ENCODE peak calls at places on chromosomes 7 and 10, in six cellular contexts. T is dorsolateral prefrontal cortex, D is IMR-90, O is mesenchymal stem cell, M is upper lobe of right lung, B is GM23338. F is an unnamed sample. For H3K27me3, the result is how much of the 10 kb centered on the place peaks cover.

GRCh38 chr10:112467541-112468075 is 20.6 kb downstream of the VTI1A start:
- DNase-seq in T (no peak), D (peak), O (no peak), M (no peak), B (no peak), F (no peak)

GRCh38 chr7:103573479-103574058 is 127.6 kb upstream of the SLC26A5 start:
- DNase-seq in T (no peak), D (peak), O (peak), M (no peak), B (peak), F (no peak)

GRCh38 chr7:92830532-92831110 is 5.8 kb downstream of the CDK6 start:
- DNase-seq in T (no peak), D (peak), O (peak), M (no peak), B (no peak), F (no peak)

GRCh38 chr7:105975770-105976428 is 12.8 kb downstream of the CDHR3 start:
- DNase-seq in T (no peak), D (peak), O (peak), M (no peak), B (no peak), F (no peak)

GRCh38 chr7:106721816-106722785 is 61.1 kb upstream of the CCDC71L start:
- DNase-seq in T (no peak), D (peak), O (peak), M (no peak), B (no peak), F (no peak)

GRCh38 chr10:98833550-98833949 is 386.8 kb upstream of the HPS1 start:
- DNase-seq in T (no peak), D (no peak), O (no peak), M (no peak), B (peak), F (no peak)

GRCh38 chr10:116892873-116893685 is 43.8 kb downstream of the ENO4 start:
- DNase-seq in T (no peak), D (no peak), O (peak), M (no peak), B (no peak), F (no peak)

GRCh38 chr7:158836692-158837091 is 7.4 kb upstream of the ESYT2 start:
- DNase-seq in T (no peak), D (no peak), O (no peak), M (no peak), B (no peak), F (no peak)

GRCh38 chr10:27542812-27543211 is 38.7 kb downstream of the RAB18 start:
- DNase-seq in T (no peak), D (peak), O (peak), M (no peak), B (no peak), F (no peak)

GRCh38 chr7:123864438-123864837 is 19.5 kb downstream of the HYAL4 start:
- DNase-seq in T (no peak), D (no peak), O (no peak), M (no peak), B (no peak), F (no peak)

GRCh38 chr10:68861253-68861652 is 33.9 kb downstream of the STOX1 start:
- DNase-seq in T (no peak), D (no peak), O (no peak), M (no peak), B (peak), F (no peak)

GRCh38 chr10:133351408-133352318 is 4.5 kb downstream of the PRAP1 start:
- DNase-seq in T (no peak), D (no peak), O (no peak), M (no peak), B (peak), F (peak)

GRCh38 chr7:31938650-31939049 is 131.6 kb downstream of the PDE1C start:
- DNase-seq in T (no peak), D (peak), O (no peak), M (no peak), B (peak), F (no peak)

GRCh38 chr10:121702351-121703320 is 104.4 kb upstream of the FGFR2 start:
- DNase-seq in T (no peak), D (peak), O (no peak), M (no peak), B (no peak), F (no peak)

GRCh38 chr10:44132361-44133289 is 252.3 kb downstream of the CXCL12 start:
- DNase-seq in T (no peak), D (no peak), O (no peak), M (no peak), B (no peak), F (peak)

GRCh38 chr10:18400911-18401260 is 250.5 kb downstream of the NSUN6 start:
- DNase-seq in T (peak), D (no peak), O (no peak), M (no peak), B (peak), F (no peak)

GRCh38 chr7:17679427-17679826 is 260.9 kb downstream of the SNX13 start:
- DNase-seq in T (no peak), D (no peak), O (peak), M (no peak), B (peak), F (peak)

GRCh38 chr10:105585215-105585614 is 944.1 kb downstream of the SORCS3 start:
- DNase-seq in T (no peak), D (no peak), O (no peak), M (no peak), B (no peak), F (no peak)

GRCh38 chr10:30000802-30001571 is 58.4 kb downstream of the JCAD start:
- DNase-seq in T (no peak), D (peak), O (peak), M (no peak), B (no peak), F (peak)

DNA sequence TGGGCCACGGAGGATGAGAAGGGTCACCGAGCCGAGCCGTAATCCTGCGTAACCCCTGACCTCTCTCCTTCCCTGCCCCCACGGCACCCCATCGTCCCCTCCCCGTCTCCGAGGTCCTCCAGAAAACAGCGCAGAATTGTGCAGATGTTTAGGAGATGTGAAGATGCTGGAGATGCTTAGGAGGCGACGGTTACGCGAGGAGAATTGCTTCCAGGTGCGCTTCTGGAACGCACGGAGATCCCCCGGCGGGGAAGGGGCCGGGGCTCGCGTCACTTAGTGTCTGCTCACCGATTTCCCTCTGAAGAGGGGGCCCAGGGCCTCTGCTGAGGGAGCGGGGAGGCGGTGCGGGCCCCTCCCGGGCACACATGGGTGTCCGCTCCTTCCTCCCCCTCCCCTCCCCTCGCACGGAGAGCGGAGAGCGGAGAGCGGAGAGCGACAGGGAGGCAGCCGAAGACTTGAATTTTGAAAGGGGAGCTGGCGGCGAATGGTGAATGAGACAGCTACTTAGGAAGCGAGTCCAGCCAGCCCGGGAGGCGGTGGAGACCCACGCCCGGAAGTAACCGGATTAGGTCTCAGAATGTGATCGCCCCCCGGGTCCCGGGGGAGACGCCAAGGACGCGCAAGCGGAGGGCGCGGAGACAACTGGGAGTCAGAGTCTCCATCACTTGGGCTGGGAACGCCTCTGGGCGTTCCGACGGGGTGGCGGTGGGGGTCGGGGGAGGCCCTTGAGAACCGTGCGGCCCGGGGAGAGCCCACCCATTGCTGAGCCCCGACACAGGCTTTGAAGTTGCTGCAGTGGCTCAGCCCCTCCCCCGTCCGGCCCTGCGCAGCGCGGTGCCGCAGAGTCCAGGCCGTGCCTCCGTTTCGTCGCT is 8.7 kb upstream of the EN2 start:
- DNase-seq in T (no peak), D (no peak), O (no peak), M (peak), B (peak), F (no peak)
- H3K27me3 ChIP-seq in T (half or more), D (half or more), O (half or more), M (half or more), B (half or more), F (half or more)

GRCh38 chr7:156999611-157000046 is 10.8 kb downstream of the MNX1 start:
- DNase-seq in T (no peak), D (no peak), O (no peak), M (peak), B (peak), F (no peak)
- H3K4me3 ChIP-seq in T (no peak), D (no peak), O (no peak), M (peak), B (peak), F (peak)

GRCh38 chr7:113083132-113083833 is 3.3 kb downstream of the GPR85 start:
- DNase-seq in T (no peak), D (no peak), O (no peak), M (no peak), B (peak), F (no peak)

GRCh38 chr7:113086431-113086888 is at the start of gene GPR85:
- DNase-seq in T (peak), D (peak), O (peak), M (peak), B (peak), F (peak)

GRCh38 chr7:113085781-113086390 is 741 bp downstream of the GPR85 start:
- DNase-seq in T (peak), D (peak), O (peak), M (no peak), B (peak), F (no peak)

GRCh38 chr7:113084499-113085172 is 2.0 kb downstream of the GPR85 start:
- DNase-seq in T (no peak), D (no peak), O (no peak), M (no peak), B (no peak), F (no peak)

GRCh38 chr7:113083834-113084498 is 2.7 kb downstream of the GPR85 start:
- DNase-seq in T (peak), D (no peak), O (no peak), M (no peak), B (no peak), F (no peak)
- H3K27me3 ChIP-seq in T (under half), D (under half), O (under half), M (under half), B (half or more), F (under half)

GRCh38 chr10:65033957-65034356 is 1512.8 kb downstream of the REEP3 start:
- DNase-seq in T (no peak), D (no peak), O (no peak), M (no peak), B (no peak), F (no peak)
- H3K4me3 ChIP-seq in T (no peak), D (no peak), O (no peak), M (no peak), B (no peak), F (no peak)

GRCh38 chr7:421056-421991 is 98.3 kb downstream of the PDGFA start:
- DNase-seq in T (peak), D (no peak), O (no peak), M (peak), B (peak), F (no peak)
- H3K27me3 ChIP-seq in T (under half), D (under half), O (under half), M (under half), B (under half), F (under half)

GRCh38 chr10:72616716-72617115 is 9.2 kb downstream of the MICU1 start:
- DNase-seq in T (no peak), D (no peak), O (no peak), M (no peak), B (no peak), F (no peak)

GRCh38 chr10:72612203-72612826 is 13.6 kb downstream of the MICU1 start:
- DNase-seq in T (no peak), D (no peak), O (peak), M (no peak), B (no peak), F (no peak)

GRCh38 chr10:72615985-72616384 is 9.9 kb downstream of the MICU1 start:
- DNase-seq in T (no peak), D (no peak), O (no peak), M (no peak), B (no peak), F (no peak)

GRCh38 chr10:72611783-72612182 is 14.1 kb downstream of the MICU1 start:
- DNase-seq in T (no peak), D (no peak), O (peak), M (no peak), B (no peak), F (no peak)
- H3K4me3 ChIP-seq in T (no peak), D (no peak), O (peak), M (peak), B (no peak), F (no peak)

GRCh38 chr7:128163473-128163872 is 77.6 kb upstream of the LEP start:
- DNase-seq in T (no peak), D (no peak), O (no peak), M (no peak), B (no peak), F (no peak)
- H3K27me3 ChIP-seq in T (under half), D (under half), O (half or more), M (half or more), B (half or more), F (half or more)

DNA sequence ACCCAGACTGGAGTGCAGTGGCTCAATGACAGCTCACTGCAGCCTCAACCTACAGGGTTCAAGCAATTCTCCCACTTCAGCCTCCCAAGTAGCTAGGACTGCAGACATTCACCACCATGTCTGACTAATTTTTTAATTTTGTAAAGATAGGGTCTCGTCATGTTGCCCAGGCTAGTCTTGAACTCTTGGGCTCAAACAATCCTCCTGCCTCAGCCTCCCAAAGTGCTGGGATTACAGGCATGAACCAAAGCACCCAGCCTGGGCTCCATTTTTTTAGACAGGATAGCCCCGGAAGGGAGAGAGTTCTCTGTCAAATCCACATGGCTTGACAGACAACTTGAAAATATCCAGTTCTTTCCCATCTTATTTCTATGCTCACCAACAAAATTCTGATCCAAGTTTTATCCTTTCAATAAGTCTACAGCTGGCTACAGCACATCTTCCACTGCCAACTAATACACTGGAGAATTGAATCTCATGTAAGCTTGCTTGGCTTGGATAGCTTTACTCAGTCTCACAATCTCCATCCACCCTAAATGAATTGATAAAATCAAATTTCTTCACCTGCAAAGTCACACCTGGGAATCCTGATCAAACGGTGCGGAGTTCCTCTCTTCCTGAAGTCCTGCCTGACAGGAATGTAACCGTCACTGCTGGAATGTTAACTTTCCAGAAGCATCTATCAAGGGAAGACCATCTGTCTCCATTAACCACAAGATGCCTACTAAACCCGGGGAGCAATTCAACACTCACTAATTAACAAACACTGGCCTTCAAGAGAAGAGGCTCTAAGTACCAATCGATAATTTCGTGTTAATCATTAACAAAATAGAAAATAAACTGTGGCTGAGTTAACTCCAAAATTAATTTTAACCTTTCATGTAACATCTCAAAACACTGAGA is 239.7 kb upstream of the MKLN1 start:
- DNase-seq in T (no peak), D (no peak), O (no peak), M (no peak), B (peak), F (no peak)
- H3K4me3 ChIP-seq in T (no peak), D (no peak), O (no peak), M (no peak), B (no peak), F (no peak)

GRCh38 chr7:101507791-101508252 is 121.3 kb downstream of the MYL10 start:
- DNase-seq in T (no peak), D (peak), O (peak), M (no peak), B (peak), F (no peak)

GRCh38 chr7:101506531-101506930 is 122.6 kb downstream of the MYL10 start:
- DNase-seq in T (no peak), D (peak), O (no peak), M (no peak), B (no peak), F (no peak)

GRCh38 chr7:101511965-101512364 is 117.1 kb downstream of the MYL10 start:
- DNase-seq in T (no peak), D (no peak), O (no peak), M (no peak), B (no peak), F (no peak)

GRCh38 chr7:101507327-101507726 is 121.8 kb downstream of the MYL10 start:
- DNase-seq in T (no peak), D (no peak), O (no peak), M (no peak), B (no peak), F (no peak)

DNA sequence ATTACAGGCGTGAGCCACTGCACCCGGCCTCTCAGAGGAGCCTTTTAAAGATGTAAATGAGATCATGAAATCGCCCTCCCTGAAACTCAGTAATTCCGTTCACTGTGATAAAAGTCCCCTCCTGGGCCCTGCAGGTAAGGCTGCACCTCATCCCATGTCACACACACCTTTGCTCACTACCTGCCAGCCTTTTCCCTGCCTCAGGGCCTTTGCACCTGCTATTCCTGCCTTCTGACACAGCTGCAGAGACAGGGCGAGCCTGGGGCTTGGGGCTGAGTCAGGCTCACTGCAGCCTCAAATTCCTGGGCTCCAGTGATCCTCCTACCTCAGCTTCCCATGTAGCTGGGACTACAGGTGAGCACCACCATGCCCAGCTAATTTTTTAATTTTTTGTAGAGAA is 118.8 kb downstream of the MYL10 start:
- DNase-seq in T (no peak), D (no peak), O (no peak), M (no peak), B (no peak), F (no peak)
- H3K27me3 ChIP-seq in T (under half), D (under half), O (half or more), M (under half), B (under half), F (under half)